ENCODE peak calls at places on chromosomes 5 and 9, in seven cellular contexts. One of them, this sample, is unnamed.

GRCh38 chr9:111300140-111300735 is 29.8 kb downstream of the OR2K2 start:
- DNase-seq in endodermal cell: no peak
- DNase-seq in spleen: no peak
- DNase-seq in IMR-90: no peak
- DNase-seq in Caco-2: no peak
- DNase-seq in CD4-positive, CD25-positive, alpha-beta regulatory T cell: no peak
- DNase-seq in cardiac muscle cell: no peak
- DNase-seq in this sample: no peak

GRCh38 chr5:176761755-176762154 is 48.6 kb upstream of the UNC5A start:
- DNase-seq in Caco-2: no peak
- DNase-seq in cardiac muscle cell: no peak
- DNase-seq in CD4-positive, CD25-positive, alpha-beta regulatory T cell: no peak
- DNase-seq in endodermal cell: no peak
- DNase-seq in spleen: no peak
- DNase-seq in IMR-90: no peak
- DNase-seq in this sample: no peak

GRCh38 chr5:122177162-122177561 is 47.8 kb downstream of the ZNF474 start:
- DNase-seq in Caco-2: no peak
- DNase-seq in cardiac muscle cell: no peak
- DNase-seq in IMR-90: no peak
- DNase-seq in CD4-positive, CD25-positive, alpha-beta regulatory T cell: no peak
- DNase-seq in spleen: no peak
- DNase-seq in endodermal cell: no peak
- DNase-seq in this sample: no peak

GRCh38 chr5:10801931-10802674 is 41.1 kb upstream of the DAP start:
- DNase-seq in IMR-90: no peak
- DNase-seq in endodermal cell: peak; percentile 66
- DNase-seq in CD4-positive, CD25-positive, alpha-beta regulatory T cell: no peak
- DNase-seq in spleen: no peak
- DNase-seq in Caco-2: no peak
- DNase-seq in cardiac muscle cell: peak; percentile 28
- DNase-seq in this sample: no peak

GRCh38 chr5:151697452-151697851 is 10.7 kb upstream of the SPARC start:
- DNase-seq in Caco-2: no peak
- DNase-seq in spleen: no peak
- DNase-seq in cardiac muscle cell: no peak
- DNase-seq in endodermal cell: peak; percentile 65
- DNase-seq in CD4-positive, CD25-positive, alpha-beta regulatory T cell: no peak
- DNase-seq in IMR-90: no peak
- DNase-seq in this sample: no peak

GRCh38 chr9:21728781-21729180 is 73.7 kb upstream of the MTAP start:
- DNase-seq in spleen: no peak
- DNase-seq in endodermal cell: no peak
- DNase-seq in IMR-90: peak; percentile 51
- DNase-seq in cardiac muscle cell: no peak
- DNase-seq in CD4-positive, CD25-positive, alpha-beta regulatory T cell: no peak
- DNase-seq in Caco-2: no peak
- DNase-seq in this sample: no peak

GRCh38 chr9:88418715-88419540 is 30.7 kb downstream of the SPIN1 start:
- DNase-seq in CD4-positive, CD25-positive, alpha-beta regulatory T cell: no peak
- DNase-seq in IMR-90: no peak
- DNase-seq in cardiac muscle cell: no peak
- DNase-seq in Caco-2: no peak
- DNase-seq in spleen: no peak
- DNase-seq in endodermal cell: peak; percentile 53
- DNase-seq in this sample: no peak

GRCh38 chr9:130343445-130343918 is 77.9 kb downstream of the HMCN2 start:
- DNase-seq in endodermal cell: peak; percentile 91
- DNase-seq in IMR-90: no peak
- DNase-seq in CD4-positive, CD25-positive, alpha-beta regulatory T cell: peak; percentile 13
- DNase-seq in cardiac muscle cell: peak; percentile 45
- DNase-seq in Caco-2: no peak
- DNase-seq in spleen: peak; percentile 57
- DNase-seq in this sample: no peak

GRCh38 chr9:89955144-89955543 is 350.3 kb downstream of the GADD45G start:
- DNase-seq in CD4-positive, CD25-positive, alpha-beta regulatory T cell: no peak
- DNase-seq in Caco-2: no peak
- DNase-seq in cardiac muscle cell: no peak
- DNase-seq in endodermal cell: no peak
- DNase-seq in IMR-90: no peak
- DNase-seq in spleen: no peak
- DNase-seq in this sample: no peak

GRCh38 chr5:137706841-137707240 is 29.0 kb downstream of the KLHL3 start:
- DNase-seq in cardiac muscle cell: no peak
- DNase-seq in IMR-90: peak; percentile 67
- DNase-seq in endodermal cell: no peak
- DNase-seq in Caco-2: no peak
- DNase-seq in CD4-positive, CD25-positive, alpha-beta regulatory T cell: no peak
- DNase-seq in spleen: no peak
- DNase-seq in this sample: no peak

GRCh38 chr5:150945947-150946346 is 41.2 kb upstream of the ZNF300 start:
- DNase-seq in CD4-positive, CD25-positive, alpha-beta regulatory T cell: no peak
- DNase-seq in cardiac muscle cell: no peak
- DNase-seq in endodermal cell: no peak
- DNase-seq in Caco-2: no peak
- DNase-seq in spleen: no peak
- DNase-seq in IMR-90: no peak
- DNase-seq in this sample: no peak

GRCh38 chr9:38171538-38171884 is 102.5 kb upstream of the SHB start:
- DNase-seq in endodermal cell: no peak
- DNase-seq in cardiac muscle cell: no peak
- DNase-seq in IMR-90: no peak
- DNase-seq in spleen: no peak
- DNase-seq in Caco-2: no peak
- DNase-seq in CD4-positive, CD25-positive, alpha-beta regulatory T cell: no peak
- DNase-seq in this sample: no peak

GRCh38 chr9:129487307-129487657 is 133.6 kb downstream of the C9orf50 start:
- DNase-seq in IMR-90: no peak
- DNase-seq in endodermal cell: no peak
- DNase-seq in spleen: no peak
- DNase-seq in Caco-2: no peak
- DNase-seq in CD4-positive, CD25-positive, alpha-beta regulatory T cell: no peak
- DNase-seq in cardiac muscle cell: no peak
- DNase-seq in this sample: no peak

GRCh38 chr5:134088291-134088690 is 26.2 kb upstream of the TCF7 start:
- DNase-seq in CD4-positive, CD25-positive, alpha-beta regulatory T cell: no peak
- DNase-seq in IMR-90: no peak
- DNase-seq in spleen: peak; percentile 48
- DNase-seq in endodermal cell: no peak
- DNase-seq in Caco-2: no peak
- DNase-seq in cardiac muscle cell: no peak
- DNase-seq in this sample: no peak

GRCh38 chr5:149450199-149450598 is 71.1 kb upstream of the IL17B start:
- DNase-seq in IMR-90: peak; percentile 87
- DNase-seq in spleen: no peak
- DNase-seq in cardiac muscle cell: no peak
- DNase-seq in CD4-positive, CD25-positive, alpha-beta regulatory T cell: no peak
- DNase-seq in Caco-2: no peak
- DNase-seq in endodermal cell: no peak
- DNase-seq in this sample: no peak

DNA sequence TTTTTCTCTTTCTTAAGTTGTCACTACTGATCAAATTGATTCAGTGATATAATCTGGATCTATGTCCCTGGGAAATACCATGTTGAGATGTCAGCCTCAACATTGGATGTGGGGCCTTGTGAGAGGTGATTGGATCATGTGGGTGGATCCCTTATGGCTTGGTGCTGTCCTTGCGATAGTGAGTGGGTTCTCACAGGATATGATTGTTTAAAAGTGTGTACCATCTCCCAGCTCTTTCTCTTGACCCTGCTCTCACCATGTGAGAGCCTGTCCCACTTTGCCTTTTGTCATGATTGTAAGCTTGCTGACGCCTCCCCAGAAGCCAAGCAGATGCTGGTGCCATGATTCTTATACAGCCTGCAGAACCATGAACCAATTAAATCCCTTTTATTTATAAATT is 68.6 kb downstream of the ST8SIA4 start:
- DNase-seq in CD4-positive, CD25-positive, alpha-beta regulatory T cell: no peak
- DNase-seq in cardiac muscle cell: no peak
- DNase-seq in Caco-2: no peak
- DNase-seq in spleen: no peak
- DNase-seq in endodermal cell: no peak
- DNase-seq in IMR-90: no peak
- DNase-seq in this sample: no peak
- H3K4me1 ChIP-seq in CD4-positive, CD25-positive, alpha-beta regulatory T cell: peaks cover 17% of the 10 kb centered on the region
- H3K4me1 ChIP-seq in cardiac muscle cell: no peaks in the 10 kb centered on the region
- H3K4me1 ChIP-seq in Caco-2: no peaks in the 10 kb centered on the region
- H3K4me1 ChIP-seq in spleen: peaks cover 16% of the 10 kb centered on the region
- H3K4me1 ChIP-seq in endodermal cell: no peaks in the 10 kb centered on the region
- H3K4me1 ChIP-seq in IMR-90: no peaks in the 10 kb centered on the region
- H3K4me1 ChIP-seq in this sample: no peaks in the 10 kb centered on the region

DNA sequence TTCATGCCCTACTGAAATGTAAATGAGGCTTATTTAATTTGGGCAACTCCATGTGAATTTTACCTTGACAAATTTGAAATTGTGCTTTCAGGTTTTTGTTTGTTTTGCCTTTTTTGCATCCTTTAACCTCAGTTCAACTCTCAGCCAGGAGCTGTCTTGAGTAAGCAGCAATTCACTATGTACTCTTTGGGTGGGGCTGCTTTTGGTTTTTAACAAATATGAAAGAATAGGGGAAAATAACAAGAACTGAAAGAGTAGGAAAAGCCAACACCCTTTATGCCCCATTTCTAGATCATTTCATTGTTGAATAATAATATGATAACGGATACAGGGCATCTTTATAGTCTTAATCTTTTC is 192.0 kb downstream of the ARHGAP26 start:
- DNase-seq in CD4-positive, CD25-positive, alpha-beta regulatory T cell: no peak
- DNase-seq in spleen: no peak
- DNase-seq in endodermal cell: no peak
- DNase-seq in Caco-2: no peak
- DNase-seq in cardiac muscle cell: no peak
- DNase-seq in IMR-90: no peak
- DNase-seq in this sample: no peak
- H3K4me1 ChIP-seq in CD4-positive, CD25-positive, alpha-beta regulatory T cell: peaks cover 4% of the 10 kb centered on the region
- H3K4me1 ChIP-seq in spleen: peaks cover 9% of the 10 kb centered on the region
- H3K4me1 ChIP-seq in endodermal cell: no peaks in the 10 kb centered on the region
- H3K4me1 ChIP-seq in Caco-2: peaks cover 20% of the 10 kb centered on the region
- H3K4me1 ChIP-seq in cardiac muscle cell: peaks cover 25% of the 10 kb centered on the region
- H3K4me1 ChIP-seq in IMR-90: peaks cover 10% of the 10 kb centered on the region
- H3K4me1 ChIP-seq in this sample: no peaks in the 10 kb centered on the region

GRCh38 chr5:140297283-140297682 is 5.6 kb downstream of the PFDN1 start:
- DNase-seq in CD4-positive, CD25-positive, alpha-beta regulatory T cell: no peak
- DNase-seq in endodermal cell: no peak
- DNase-seq in spleen: no peak
- DNase-seq in IMR-90: no peak
- DNase-seq in cardiac muscle cell: no peak
- DNase-seq in Caco-2: no peak
- DNase-seq in this sample: no peak
- H3K4me1 ChIP-seq in CD4-positive, CD25-positive, alpha-beta regulatory T cell: peaks cover 21% of the 10 kb centered on the region
- H3K4me1 ChIP-seq in endodermal cell: peaks cover 3% of the 10 kb centered on the region
- H3K4me1 ChIP-seq in spleen: peaks cover 69% of the 10 kb centered on the region
- H3K4me1 ChIP-seq in IMR-90: peaks cover 9% of the 10 kb centered on the region
- H3K4me1 ChIP-seq in cardiac muscle cell: peaks cover 59% of the 10 kb centered on the region
- H3K4me1 ChIP-seq in Caco-2: peaks cover 60% of the 10 kb centered on the region
- H3K4me1 ChIP-seq in this sample: peaks cover 17% of the 10 kb centered on the region

GRCh38 chr9:14278291-14278721 is 35.6 kb downstream of the NFIB start:
- DNase-seq in IMR-90: peak; percentile 82
- DNase-seq in CD4-positive, CD25-positive, alpha-beta regulatory T cell: no peak
- DNase-seq in cardiac muscle cell: no peak
- DNase-seq in spleen: no peak
- DNase-seq in endodermal cell: no peak
- DNase-seq in Caco-2: no peak
- DNase-seq in this sample: no peak
- H3K4me1 ChIP-seq in IMR-90: peaks cover 5% of the 10 kb centered on the region
- H3K4me1 ChIP-seq in CD4-positive, CD25-positive, alpha-beta regulatory T cell: no peaks in the 10 kb centered on the region
- H3K4me1 ChIP-seq in cardiac muscle cell: peaks cover 21% of the 10 kb centered on the region
- H3K4me1 ChIP-seq in spleen: peaks cover 25% of the 10 kb centered on the region
- H3K4me1 ChIP-seq in endodermal cell: peaks cover 23% of the 10 kb centered on the region
- H3K4me1 ChIP-seq in Caco-2: peaks cover 7% of the 10 kb centered on the region
- H3K4me1 ChIP-seq in this sample: no peaks in the 10 kb centered on the region

GRCh38 chr5:113232667-113233066 is 202.1 kb downstream of the TSSK1B start:
- DNase-seq in spleen: no peak
- DNase-seq in Caco-2: no peak
- DNase-seq in IMR-90: no peak
- DNase-seq in endodermal cell: no peak
- DNase-seq in CD4-positive, CD25-positive, alpha-beta regulatory T cell: no peak
- DNase-seq in cardiac muscle cell: no peak
- DNase-seq in this sample: no peak

GRCh38 chr5:113233606-113234005 is 201.2 kb downstream of the TSSK1B start:
- DNase-seq in endodermal cell: no peak
- DNase-seq in cardiac muscle cell: no peak
- DNase-seq in Caco-2: no peak
- DNase-seq in CD4-positive, CD25-positive, alpha-beta regulatory T cell: no peak
- DNase-seq in IMR-90: peak; percentile 71
- DNase-seq in spleen: no peak
- DNase-seq in this sample: no peak

GRCh38 chr5:113232246-113232645 is 202.5 kb downstream of the TSSK1B start:
- DNase-seq in endodermal cell: no peak
- DNase-seq in IMR-90: no peak
- DNase-seq in CD4-positive, CD25-positive, alpha-beta regulatory T cell: no peak
- DNase-seq in Caco-2: no peak
- DNase-seq in spleen: no peak
- DNase-seq in cardiac muscle cell: no peak
- DNase-seq in this sample: no peak

GRCh38 chr5:113231653-113232000 is 203.2 kb downstream of the TSSK1B start:
- DNase-seq in endodermal cell: no peak
- DNase-seq in Caco-2: no peak
- DNase-seq in IMR-90: no peak
- DNase-seq in cardiac muscle cell: no peak
- DNase-seq in CD4-positive, CD25-positive, alpha-beta regulatory T cell: no peak
- DNase-seq in spleen: no peak
- DNase-seq in this sample: no peak

GRCh38 chr5:113230711-113231652 is 203.8 kb downstream of the TSSK1B start:
- DNase-seq in CD4-positive, CD25-positive, alpha-beta regulatory T cell: no peak
- DNase-seq in Caco-2: no peak
- DNase-seq in spleen: no peak
- DNase-seq in IMR-90: peak; percentile 56
- DNase-seq in endodermal cell: no peak
- DNase-seq in cardiac muscle cell: no peak
- DNase-seq in this sample: no peak
- H3K4me1 ChIP-seq in CD4-positive, CD25-positive, alpha-beta regulatory T cell: no peaks in the 10 kb centered on the region
- H3K4me1 ChIP-seq in Caco-2: no peaks in the 10 kb centered on the region
- H3K4me1 ChIP-seq in spleen: peaks cover 22% of the 10 kb centered on the region
- H3K4me1 ChIP-seq in IMR-90: peaks cover 6% of the 10 kb centered on the region
- H3K4me1 ChIP-seq in endodermal cell: peaks cover 14% of the 10 kb centered on the region
- H3K4me1 ChIP-seq in cardiac muscle cell: peaks cover 18% of the 10 kb centered on the region
- H3K4me1 ChIP-seq in this sample: no peaks in the 10 kb centered on the region

GRCh38 chr5:89303033-89303480 is 420.1 kb upstream of the MEF2C start:
- DNase-seq in IMR-90: no peak
- DNase-seq in cardiac muscle cell: no peak
- DNase-seq in Caco-2: no peak
- DNase-seq in CD4-positive, CD25-positive, alpha-beta regulatory T cell: no peak
- DNase-seq in spleen: no peak
- DNase-seq in endodermal cell: no peak
- DNase-seq in this sample: no peak

GRCh38 chr5:89299998-89300397 is 417.0 kb upstream of the MEF2C start:
- DNase-seq in Caco-2: no peak
- DNase-seq in IMR-90: no peak
- DNase-seq in spleen: no peak
- DNase-seq in endodermal cell: no peak
- DNase-seq in cardiac muscle cell: no peak
- DNase-seq in CD4-positive, CD25-positive, alpha-beta regulatory T cell: no peak
- DNase-seq in this sample: no peak

GRCh38 chr5:89302102-89302891 is 419.3 kb upstream of the MEF2C start:
- DNase-seq in Caco-2: no peak
- DNase-seq in endodermal cell: no peak
- DNase-seq in IMR-90: no peak
- DNase-seq in spleen: no peak
- DNase-seq in CD4-positive, CD25-positive, alpha-beta regulatory T cell: no peak
- DNase-seq in cardiac muscle cell: no peak
- DNase-seq in this sample: no peak

GRCh38 chr5:89301572-89302025 is 418.6 kb upstream of the MEF2C start:
- DNase-seq in Caco-2: no peak
- DNase-seq in IMR-90: no peak
- DNase-seq in CD4-positive, CD25-positive, alpha-beta regulatory T cell: no peak
- DNase-seq in endodermal cell: no peak
- DNase-seq in spleen: no peak
- DNase-seq in cardiac muscle cell: no peak
- DNase-seq in this sample: no peak

GRCh38 chr5:89300426-89300970 is 417.5 kb upstream of the MEF2C start:
- DNase-seq in CD4-positive, CD25-positive, alpha-beta regulatory T cell: no peak
- DNase-seq in cardiac muscle cell: no peak
- DNase-seq in spleen: no peak
- DNase-seq in IMR-90: peak; percentile 18
- DNase-seq in endodermal cell: no peak
- DNase-seq in Caco-2: no peak
- DNase-seq in this sample: no peak
- H3K4me1 ChIP-seq in CD4-positive, CD25-positive, alpha-beta regulatory T cell: no peaks in the 10 kb centered on the region
- H3K4me1 ChIP-seq in cardiac muscle cell: no peaks in the 10 kb centered on the region
- H3K4me1 ChIP-seq in spleen: peaks cover 4% of the 10 kb centered on the region
- H3K4me1 ChIP-seq in IMR-90: no peaks in the 10 kb centered on the region
- H3K4me1 ChIP-seq in endodermal cell: no peaks in the 10 kb centered on the region
- H3K4me1 ChIP-seq in Caco-2: no peaks in the 10 kb centered on the region
- H3K4me1 ChIP-seq in this sample: no peaks in the 10 kb centered on the region